ENCODE peak calls at places on chromosomes 3 and 15, in five cellular contexts. S is HCT116, P is endodermal cell, D is GM23338, V is esophagus squamous epithelium. O is an unnamed sample.

GRCh38 chr15:56817266-56817665 is 84.0 kb upstream of the ZNF280D start:
- DNase-seq in P (no peak), V (no peak), S (no peak), D (peak), O (no peak)

GRCh38 chr3:29696311-29696710 is 415.4 kb downstream of the RBMS3 start:
- DNase-seq in P (no peak), V (no peak), D (no peak), S (no peak), O (no peak)

GRCh38 chr3:23691343-23691895 is 114.3 kb upstream of the UBE2E1 start:
- DNase-seq in S (no peak), P (no peak), V (no peak), D (no peak), O (no peak)

GRCh38 chr15:66809664-66810063 is 107.6 kb downstream of the SMAD6 start:
- DNase-seq in V (no peak), S (no peak), P (peak), D (no peak), O (no peak)

GRCh38 chr15:72285927-72286516 is 13.7 kb upstream of the PARP6 start:
- DNase-seq in V (no peak), D (peak), S (peak), P (peak), O (no peak)

GRCh38 chr3:160544837-160545236 is 20.5 kb downstream of the KPNA4 start:
- DNase-seq in S (no peak), P (no peak), V (no peak), D (no peak), O (no peak)

GRCh38 chr15:72890043-72890442 is 106.5 kb upstream of the ADPGK start:
- DNase-seq in S (no peak), D (no peak), V (no peak), P (no peak), O (no peak)

GRCh38 chr15:35921051-35921450 is 375.1 kb upstream of the DPH6 start:
- DNase-seq in V (no peak), P (no peak), S (no peak), D (no peak), O (no peak)

GRCh38 chr3:187976361-187976900 is 177.5 kb upstream of the LPP start:
- DNase-seq in D (no peak), S (no peak), V (no peak), P (no peak), O (no peak)

GRCh38 chr3:29280675-29281264 is at the start of gene RBMS3:
- DNase-seq in P (peak), S (peak), D (peak), V (no peak), O (peak)

GRCh38 chr3:197501496-197501878 is 54.3 kb downstream of the BDH1 start:
- DNase-seq in D (peak), V (no peak), S (no peak), P (no peak), O (no peak)

GRCh38 chr15:88658070-88658965 is 19.5 kb downstream of the ISG20 start:
- DNase-seq in V (no peak), S (no peak), D (no peak), P (no peak), O (no peak)

GRCh38 chr3:108301695-108302404 is 5.5 kb downstream of the HHLA2 start:
- DNase-seq in V (no peak), P (no peak), D (no peak), S (no peak), O (no peak)

GRCh38 chr15:89781891-89782618 is 5.9 kb downstream of the MESP2 start:
- DNase-seq in S (peak), D (no peak), V (no peak), P (no peak), O (no peak)

GRCh38 chr15:72892986-72893385 is 109.4 kb upstream of the ADPGK start:
- DNase-seq in V (no peak), D (no peak), P (no peak), S (no peak), O (no peak)

GRCh38 chr15:43292375-43293078 is 25.8 kb upstream of the TGM5 start:
- DNase-seq in S (no peak), V (no peak), D (no peak), P (no peak), O (no peak)

GRCh38 chr15:43294091-43294706 is 27.5 kb upstream of the TGM5 start:
- DNase-seq in P (no peak), S (no peak), D (no peak), V (no peak), O (no peak)

GRCh38 chr15:43293402-43293801 is 26.7 kb upstream of the TGM5 start:
- DNase-seq in V (no peak), S (no peak), P (peak), D (peak), O (no peak)
- TF ChIP-seq CTCF in V (no peak), S (no peak), P (peak), D (peak), O (no peak)

GRCh38 chr15:69009353-69009752 is 5.1 kb upstream of the NOX5 start:
- DNase-seq in D (no peak), S (no peak), P (no peak), V (no peak), O (no peak)
- H3K4me3 ChIP-seq in D (no peak), S (no peak), P (no peak), V (no peak), O (no peak)

GRCh38 chr15:74240002-74240568 is 4.0 kb downstream of the CCDC33 start:
- DNase-seq in D (peak), P (peak), V (no peak), S (peak), O (peak)
- TF ChIP-seq CTCF in D (peak), P (peak), V (peak), S (peak), O (peak)

DNA sequence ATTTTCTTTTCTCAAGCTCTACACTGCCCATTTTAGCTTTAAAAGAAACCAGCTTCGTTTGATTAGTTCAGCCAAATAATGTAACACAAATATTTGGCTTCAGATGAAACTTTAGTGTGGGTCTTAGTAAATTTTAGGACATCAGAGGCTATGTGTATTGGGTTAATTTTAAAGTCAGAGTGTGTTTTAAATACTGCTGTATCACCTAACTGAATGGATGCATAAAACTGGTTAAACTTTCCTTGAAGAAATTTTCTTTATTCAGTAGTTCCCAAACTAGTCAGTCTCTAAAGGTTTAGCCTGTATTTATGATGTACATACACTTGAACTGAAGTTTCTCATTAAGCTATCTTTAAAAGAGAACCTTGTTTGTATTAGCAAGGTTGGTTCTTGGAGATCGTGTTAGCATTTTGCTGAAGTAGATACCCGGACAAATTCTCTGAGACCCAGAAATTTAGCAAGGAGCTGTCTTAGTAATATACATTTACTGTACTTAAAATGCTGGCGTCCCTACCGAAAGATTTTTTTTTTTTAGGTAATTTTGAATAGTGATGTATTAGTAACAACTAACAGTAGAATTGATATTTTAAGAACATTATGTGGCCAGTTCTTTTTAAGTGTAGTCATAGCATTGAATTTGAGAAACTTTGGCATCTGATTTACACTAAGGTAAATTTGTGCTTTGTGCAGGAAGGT is 2.7 kb downstream of the DIPK2A start:
- DNase-seq in P (no peak), S (no peak), D (no peak), V (no peak), O (no peak)
- H3K4me3 ChIP-seq in P (peak), S (peak), D (peak), V (peak), O (peak)

GRCh38 chr3:151976211-151977050 is 103.0 kb downstream of the SUCNR1 start:
- DNase-seq in P (no peak), V (no peak), S (peak), D (no peak), O (peak)
- TF ChIP-seq CTCF in P (no peak), V (no peak), S (no peak), D (no peak), O (no peak)

GRCh38 chr3:10213156-10213792 is 35.0 kb upstream of the TATDN2 start:
- DNase-seq in P (no peak), S (no peak), D (no peak), V (no peak), O (no peak)
- H3K4me3 ChIP-seq in P (no peak), S (no peak), D (no peak), V (no peak), O (no peak)

DNA sequence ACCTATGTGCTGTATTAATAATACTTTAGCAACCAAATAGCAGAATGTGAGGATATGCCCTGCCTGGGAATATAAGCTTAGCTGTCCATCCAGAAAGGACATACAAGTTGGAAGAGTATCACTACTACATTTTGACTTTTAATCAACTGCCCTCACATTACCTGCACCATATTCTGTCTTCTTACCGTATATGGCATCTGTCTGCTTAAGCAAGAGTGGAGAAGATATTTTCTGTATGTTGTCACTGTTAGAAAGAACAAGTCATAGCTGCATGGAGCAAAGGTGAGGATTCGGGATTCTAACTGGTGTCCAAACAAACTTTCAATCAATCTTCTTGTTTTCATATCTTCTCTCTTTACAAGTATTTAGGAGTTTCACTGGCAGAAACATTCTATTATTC is 929.5 kb upstream of the ROBO1 start:
- DNase-seq in V (no peak), P (no peak), S (no peak), D (no peak), O (no peak)
- TF ChIP-seq CTCF in V (no peak), P (no peak), S (no peak), D (no peak), O (no peak)

DNA sequence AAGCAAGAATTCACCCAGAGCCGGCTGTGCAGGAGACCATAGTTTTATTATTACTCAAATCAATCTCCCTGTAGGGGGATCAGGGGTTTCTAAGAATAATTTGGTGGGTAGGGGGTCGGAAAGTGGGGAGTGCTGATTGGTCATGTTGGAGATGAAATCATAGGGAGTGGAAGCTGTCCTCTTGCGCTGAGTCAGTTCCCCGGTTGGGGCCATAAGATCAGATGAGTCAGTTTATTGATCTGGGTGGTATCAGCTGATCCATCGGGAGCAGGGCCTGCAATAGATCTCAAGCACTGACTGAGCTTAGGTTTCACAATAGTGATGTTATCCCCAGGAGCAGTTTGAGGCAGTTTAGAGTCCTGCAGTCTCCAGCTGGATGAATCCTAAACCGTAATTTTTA is 97.0 kb upstream of the SNRPN start:
- DNase-seq in V (no peak), D (peak), P (peak), S (no peak), O (no peak)
- H3K4me3 ChIP-seq in V (no peak), D (peak), P (peak), S (no peak), O (no peak)